ENCODE peak calls at places on chromosomes 3 and 15, in ten cellular contexts. F is hepatocyte; X is A673; I is progenitor cell of endocrine pancreas; J is CD4-positive, alpha-beta T cell; N is left lung; T is lung; Q is fibroblast of lung; H is GM23338; L is mesothelial cell of epicardium. W is an unnamed sample.

GRCh38 chr15:95132774-95133173 is 901.4 kb downstream of the MCTP2 start:
- DNase-seq in F (no peak), X (no peak), I (no peak), J (no peak), N (no peak), T (no peak), Q (peak; percentile 95), H (no peak), L (no peak), W (no peak)

GRCh38 chr15:96181873-96182301 is 148.6 kb upstream of the NR2F2 start:
- DNase-seq in F (no peak), X (peak; percentile 23), I (no peak), J (no peak), N (peak; percentile 73), T (peak; percentile 60), Q (peak; percentile 58), H (no peak), L (no peak), W (no peak)

GRCh38 chr3:17432237-17432636 is 310.2 kb downstream of the TBC1D5 start:
- DNase-seq in F (no peak), X (no peak), I (no peak), J (no peak), N (no peak), T (no peak), Q (no peak), H (no peak), L (no peak), W (no peak)

GRCh38 chr3:150278843-150279341 is 129.2 kb upstream of the TSC22D2 start:
- DNase-seq in F (peak; percentile 60), X (no peak), I (no peak), J (no peak), N (no peak), T (no peak), Q (peak; percentile 22), H (peak; percentile 35), L (no peak), W (peak; percentile 84)

GRCh38 chr3:139774570-139775302 is 97.0 kb upstream of the NMNAT3 start:
- DNase-seq in F (peak; percentile 54), X (no peak), I (no peak), J (no peak), N (no peak), T (no peak), Q (peak; percentile 88), H (peak; percentile 50), L (no peak), W (no peak)

GRCh38 chr15:92687183-92687582 is 31.6 kb upstream of the FAM174B start:
- DNase-seq in F (no peak), X (no peak), I (no peak), J (no peak), N (no peak), T (no peak), Q (peak; percentile 4), H (no peak), L (no peak), W (no peak)

GRCh38 chr3:133512416-133513089 is 60.9 kb upstream of the CDV3 start:
- DNase-seq in F (no peak), X (no peak), I (no peak), J (no peak), N (no peak), T (no peak), Q (no peak), H (no peak), L (no peak), W (no peak)

GRCh38 chr3:19392146-19392545 is 243.8 kb downstream of the KCNH8 start:
- DNase-seq in F (no peak), X (no peak), I (no peak), J (no peak), N (no peak), T (no peak), Q (no peak), H (no peak), L (no peak), W (no peak)

DNA sequence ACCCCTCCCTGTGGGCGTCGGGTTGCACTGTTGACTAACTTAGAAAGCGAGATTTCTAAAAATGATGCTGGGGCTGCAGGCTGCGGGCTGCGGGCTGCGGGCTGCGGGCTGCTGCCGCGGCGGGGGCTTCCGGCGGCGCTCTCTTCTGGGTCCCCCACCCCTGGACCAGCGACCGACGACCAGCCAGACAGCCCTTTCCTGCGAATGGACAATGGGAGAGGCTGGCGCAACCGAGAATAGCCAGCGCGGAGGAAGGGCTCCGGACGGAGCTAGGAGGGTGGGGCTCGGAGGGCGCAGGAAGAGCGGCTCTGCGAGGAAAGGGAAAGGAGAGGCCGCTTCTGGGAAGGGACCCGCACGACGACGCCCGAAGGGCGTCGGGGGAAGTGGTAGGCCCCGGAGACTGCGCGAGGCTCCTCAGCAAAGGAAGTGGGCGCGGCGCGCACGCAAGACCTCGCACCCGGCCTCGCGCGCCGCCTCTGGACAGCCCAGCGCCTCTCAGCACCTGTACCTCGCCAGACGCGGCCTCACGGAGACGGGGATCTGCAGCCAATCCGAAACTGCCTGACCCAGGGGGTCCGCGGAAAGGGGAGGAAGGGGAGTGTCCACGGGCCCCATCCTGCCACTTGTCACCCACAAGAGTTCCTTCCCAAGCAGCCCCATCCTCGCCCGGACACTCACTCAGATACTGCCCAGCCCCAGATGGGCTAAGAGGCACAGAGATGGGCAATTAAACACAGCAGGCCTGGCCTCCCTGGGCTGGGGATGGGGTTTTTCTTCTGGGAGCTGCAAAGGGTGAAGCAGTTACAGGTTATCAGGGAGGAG is 70.7 kb downstream of the SLC12A8 start:
- DNase-seq in F (peak; percentile 80), X (peak; percentile 28), I (peak; percentile 41), J (peak; percentile 27), N (peak; percentile 82), T (peak; percentile 49), Q (peak; percentile 61), H (peak; percentile 88), L (no peak), W (no peak)
- TF ChIP-seq CTCF in F (peak; percentile 37), X (no peak), I (peak; percentile 45), J (peak; percentile 40), N (peak; percentile 14), T (peak; percentile 27), Q (no peak), H (peak; percentile 44), L (no peak), W (no peak)

GRCh38 chr3:170522171-170522570 is 63.7 kb downstream of the SLC7A14 start:
- DNase-seq in F (no peak), X (no peak), I (no peak), J (no peak), N (no peak), T (no peak), Q (no peak), H (no peak), L (no peak), W (no peak)

GRCh38 chr3:170528731-170529130 is 57.1 kb downstream of the SLC7A14 start:
- DNase-seq in F (no peak), X (no peak), I (no peak), J (no peak), N (no peak), T (no peak), Q (no peak), H (no peak), L (no peak), W (no peak)

GRCh38 chr3:170524072-170524471 is 61.8 kb downstream of the SLC7A14 start:
- DNase-seq in F (no peak), X (peak; percentile 14), I (no peak), J (no peak), N (no peak), T (no peak), Q (peak; percentile 18), H (no peak), L (no peak), W (no peak)

GRCh38 chr3:170520996-170521395 is 64.9 kb downstream of the SLC7A14 start:
- DNase-seq in F (no peak), X (peak; percentile 9), I (no peak), J (no peak), N (no peak), T (no peak), Q (peak; percentile 85), H (no peak), L (no peak), W (no peak)

GRCh38 chr3:170523248-170523647 is 62.6 kb downstream of the SLC7A14 start:
- DNase-seq in F (no peak), X (no peak), I (no peak), J (no peak), N (no peak), T (no peak), Q (peak; percentile 62), H (no peak), L (no peak), W (no peak)
- TF ChIP-seq CTCF in F (no peak), X (no peak), I (no peak), J (no peak), N (no peak), T (no peak), Q (no peak), H (no peak), L (no peak), W (no peak)

GRCh38 chr3:143120716-143121239 is 1.2 kb downstream of the CHST2 start:
- DNase-seq in F (peak; percentile 50), X (peak; percentile 25), I (peak; percentile 28), J (peak; percentile 27), N (peak; percentile 41), T (no peak), Q (peak; percentile 43), H (peak; percentile 43), L (no peak), W (no peak)

GRCh38 chr3:143118630-143119008 is 952 bp upstream of the CHST2 start:
- DNase-seq in F (no peak), X (no peak), I (no peak), J (no peak), N (no peak), T (no peak), Q (no peak), H (peak; percentile 39), L (no peak), W (no peak)

GRCh38 chr3:143119009-143119914 is at the start of gene CHST2:
- DNase-seq in F (peak; percentile 84), X (peak; percentile 85), I (peak; percentile 46), J (peak; percentile 42), N (peak; percentile 79), T (peak; percentile 48), Q (peak; percentile 83), H (peak; percentile 88), L (peak; percentile 42), W (no peak)

GRCh38 chr3:143121240-143122088 is 1.9 kb downstream of the CHST2 start:
- DNase-seq in F (no peak), X (peak; percentile 72), I (no peak), J (peak; percentile 54), N (peak; percentile 66), T (peak; percentile 42), Q (peak; percentile 47), H (peak; percentile 81), L (no peak), W (no peak)

DNA sequence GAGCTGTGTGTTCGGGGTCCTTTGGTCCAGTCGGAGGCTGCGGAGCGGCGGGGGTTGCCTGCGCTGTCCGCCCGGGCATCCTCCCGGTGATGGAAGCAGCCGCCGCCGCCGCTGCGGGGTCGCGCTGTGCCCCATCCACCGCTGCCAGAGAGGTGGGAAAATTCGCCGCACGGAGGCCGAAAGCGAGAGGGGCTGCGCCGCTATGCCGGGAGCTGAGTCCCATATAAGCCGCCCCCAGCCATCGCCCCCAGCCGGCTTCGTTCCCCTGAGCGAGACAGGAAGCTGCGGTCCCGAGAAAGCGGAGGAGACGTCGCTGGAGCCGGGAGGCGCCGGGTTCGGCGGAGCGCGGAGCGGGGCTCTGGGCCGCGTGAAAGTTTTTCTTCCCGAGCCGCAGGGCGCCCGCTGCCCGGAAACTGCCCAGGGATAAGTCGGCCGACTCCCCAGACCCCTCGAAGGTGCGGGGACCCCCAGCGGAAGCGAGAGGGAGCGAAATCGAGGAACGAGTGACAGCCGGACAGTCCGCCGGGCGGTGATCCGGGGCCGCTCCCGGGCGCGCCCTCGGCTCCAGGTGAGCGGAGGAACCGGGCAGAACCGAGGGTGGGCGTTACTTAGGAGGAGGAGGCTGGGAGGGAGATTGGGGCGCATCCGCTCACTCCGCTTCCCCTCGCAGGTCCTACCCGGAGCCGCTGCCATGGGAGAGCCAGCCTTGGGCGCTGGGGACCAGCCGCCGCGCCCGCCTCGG is 574 bp downstream of the CHST2 start:
- DNase-seq in F (peak; percentile 34), X (peak; percentile 33), I (peak; percentile 33), J (no peak), N (peak; percentile 35), T (no peak), Q (peak; percentile 38), H (peak; percentile 70), L (no peak), W (no peak)
- TF ChIP-seq CTCF in F (no peak), X (no peak), I (peak; percentile 23), J (no peak), N (no peak), T (no peak), Q (no peak), H (no peak), L (no peak), W (no peak)

DNA sequence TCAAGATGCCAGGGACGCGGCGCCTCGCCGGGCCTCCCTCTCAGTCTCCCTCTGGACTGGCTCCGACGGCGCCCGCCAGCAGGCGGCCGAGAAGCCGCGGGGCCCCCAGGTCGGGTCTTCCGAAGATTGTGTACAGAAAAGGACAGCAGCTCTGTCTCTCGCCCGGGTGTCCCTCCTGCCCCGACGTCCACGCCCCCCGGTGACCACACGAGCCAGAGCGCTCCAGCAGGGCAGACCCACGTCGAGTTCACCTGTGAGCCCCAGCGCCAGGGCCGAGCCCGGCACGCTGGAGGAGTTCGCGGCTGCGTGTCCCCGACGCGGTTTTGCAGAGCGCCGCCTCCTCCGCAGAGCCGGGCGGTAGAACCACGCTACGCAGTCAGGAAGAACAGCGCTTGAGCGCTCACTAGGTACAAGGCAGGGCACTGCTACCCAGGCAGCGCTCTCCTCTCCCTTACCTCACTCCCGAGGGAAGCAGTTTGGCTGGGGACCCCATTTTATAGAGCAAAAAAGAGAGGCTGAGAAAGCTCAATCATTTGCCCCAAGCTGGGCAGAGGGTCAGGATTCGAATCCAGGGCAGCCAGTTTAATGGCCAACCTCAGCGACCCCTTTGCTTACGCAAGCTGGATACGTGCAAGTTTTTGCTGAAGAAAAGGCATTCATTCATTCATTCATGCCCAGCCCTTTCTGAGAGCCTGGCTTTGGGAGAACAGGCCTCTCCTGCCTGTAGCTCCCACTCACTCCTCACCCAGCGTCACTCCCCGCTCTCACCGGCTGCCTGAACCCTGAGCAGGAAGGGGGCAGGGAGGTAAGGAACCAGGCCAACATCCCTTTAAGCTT is 3.0 kb upstream of the TLE3 start:
- DNase-seq in F (peak; percentile 79), X (peak; percentile 78), I (peak; percentile 50), J (peak; percentile 58), N (peak; percentile 77), T (peak; percentile 54), Q (peak; percentile 78), H (peak; percentile 53), L (peak; percentile 51), W (no peak)
- TF ChIP-seq CTCF in F (peak; percentile 40), X (peak; percentile 32), I (peak; percentile 51), J (peak; percentile 18), N (no peak), T (no peak), Q (peak; percentile 27), H (no peak), L (peak; percentile 49), W (no peak)